ENCODE peak calls at places on chromosomes 16 and 17, in ten cellular contexts. One of them, this sample, is unnamed.
A peak's percentile ranks its signal among the peaks of the same experiment; 100 is the strongest.

GRCh38 chr16:84754353-84754856 is 54.6 kb downstream of the USP10 start:
- DNase-seq in stomach: peak; percentile 67
- DNase-seq in heart left ventricle: no peak
- DNase-seq in cardiac muscle cell: peak; percentile 82
- DNase-seq in right lobe of liver: peak; percentile 73
- DNase-seq in sigmoid colon: peak; percentile 85
- DNase-seq in hepatocyte: peak; percentile 91
- DNase-seq in left ventricle myocardium inferior: no peak
- DNase-seq in fibroblast of lung: peak; percentile 96
- DNase-seq in Peyer's patch: peak; percentile 69
- DNase-seq in this sample: peak; percentile 67

GRCh38 chr17:59038734-59039133 is 67.9 kb downstream of the TRIM37 start:
- DNase-seq in Peyer's patch: no peak
- DNase-seq in right lobe of liver: no peak
- DNase-seq in fibroblast of lung: peak; percentile 36
- DNase-seq in heart left ventricle: no peak
- DNase-seq in sigmoid colon: no peak
- DNase-seq in left ventricle myocardium inferior: no peak
- DNase-seq in stomach: no peak
- DNase-seq in hepatocyte: peak; percentile 33
- DNase-seq in cardiac muscle cell: no peak
- DNase-seq in this sample: peak; percentile 20

GRCh38 chr17:38712593-38712992 is 7.5 kb downstream of the MLLT6 start:
- DNase-seq in fibroblast of lung: no peak
- DNase-seq in sigmoid colon: no peak
- DNase-seq in left ventricle myocardium inferior: no peak
- DNase-seq in Peyer's patch: no peak
- DNase-seq in cardiac muscle cell: no peak
- DNase-seq in heart left ventricle: no peak
- DNase-seq in hepatocyte: no peak
- DNase-seq in stomach: no peak
- DNase-seq in right lobe of liver: no peak
- DNase-seq in this sample: no peak

GRCh38 chr16:11263737-11264136 is 5.4 kb downstream of the TNP2 start:
- DNase-seq in sigmoid colon: no peak
- DNase-seq in heart left ventricle: no peak
- DNase-seq in cardiac muscle cell: no peak
- DNase-seq in stomach: no peak
- DNase-seq in left ventricle myocardium inferior: no peak
- DNase-seq in right lobe of liver: no peak
- DNase-seq in fibroblast of lung: no peak
- DNase-seq in Peyer's patch: no peak
- DNase-seq in hepatocyte: no peak
- DNase-seq in this sample: no peak

GRCh38 chr17:56184650-56185049 is 31.4 kb downstream of the ANKFN1 start:
- DNase-seq in Peyer's patch: no peak
- DNase-seq in right lobe of liver: no peak
- DNase-seq in hepatocyte: no peak
- DNase-seq in heart left ventricle: no peak
- DNase-seq in cardiac muscle cell: no peak
- DNase-seq in stomach: no peak
- DNase-seq in sigmoid colon: no peak
- DNase-seq in left ventricle myocardium inferior: no peak
- DNase-seq in fibroblast of lung: peak; percentile 12
- DNase-seq in this sample: no peak

GRCh38 chr17:79066963-79067362 is 7.7 kb upstream of the ENGASE start:
- DNase-seq in heart left ventricle: no peak
- DNase-seq in stomach: no peak
- DNase-seq in fibroblast of lung: no peak
- DNase-seq in hepatocyte: no peak
- DNase-seq in right lobe of liver: no peak
- DNase-seq in cardiac muscle cell: no peak
- DNase-seq in sigmoid colon: peak; percentile 56
- DNase-seq in Peyer's patch: no peak
- DNase-seq in left ventricle myocardium inferior: no peak
- DNase-seq in this sample: no peak

GRCh38 chr17:42310281-42311156 is 22.2 kb downstream of the STAT5A start:
- DNase-seq in right lobe of liver: no peak
- DNase-seq in Peyer's patch: no peak
- DNase-seq in stomach: no peak
- DNase-seq in hepatocyte: no peak
- DNase-seq in cardiac muscle cell: no peak
- DNase-seq in sigmoid colon: no peak
- DNase-seq in fibroblast of lung: no peak
- DNase-seq in left ventricle myocardium inferior: no peak
- DNase-seq in heart left ventricle: no peak
- DNase-seq in this sample: no peak

GRCh38 chr16:22055881-22056280 is 36.5 kb upstream of the VWA3A start:
- DNase-seq in stomach: no peak
- DNase-seq in fibroblast of lung: no peak
- DNase-seq in cardiac muscle cell: peak; percentile 35
- DNase-seq in right lobe of liver: no peak
- DNase-seq in sigmoid colon: no peak
- DNase-seq in Peyer's patch: no peak
- DNase-seq in hepatocyte: no peak
- DNase-seq in heart left ventricle: no peak
- DNase-seq in left ventricle myocardium inferior: no peak
- DNase-seq in this sample: no peak

GRCh38 chr16:12833939-12834338 is 30.3 kb upstream of the CPPED1 start:
- DNase-seq in hepatocyte: peak; percentile 28
- DNase-seq in stomach: no peak
- DNase-seq in sigmoid colon: no peak
- DNase-seq in fibroblast of lung: no peak
- DNase-seq in cardiac muscle cell: no peak
- DNase-seq in heart left ventricle: no peak
- DNase-seq in left ventricle myocardium inferior: no peak
- DNase-seq in Peyer's patch: no peak
- DNase-seq in right lobe of liver: no peak
- DNase-seq in this sample: no peak

GRCh38 chr17:33284022-33284421 is 9.1 kb downstream of the ASIC2 start:
- DNase-seq in right lobe of liver: no peak
- DNase-seq in stomach: peak; percentile 62
- DNase-seq in fibroblast of lung: peak; percentile 89
- DNase-seq in Peyer's patch: no peak
- DNase-seq in cardiac muscle cell: no peak
- DNase-seq in sigmoid colon: peak; percentile 69
- DNase-seq in heart left ventricle: no peak
- DNase-seq in left ventricle myocardium inferior: no peak
- DNase-seq in hepatocyte: peak; percentile 54
- DNase-seq in this sample: peak; percentile 74

GRCh38 chr17:81277938-81278693 is 17.0 kb downstream of the SLC38A10 start:
- DNase-seq in right lobe of liver: no peak
- DNase-seq in stomach: no peak
- DNase-seq in heart left ventricle: peak; percentile 50
- DNase-seq in sigmoid colon: no peak
- DNase-seq in hepatocyte: no peak
- DNase-seq in left ventricle myocardium inferior: peak; percentile 69
- DNase-seq in Peyer's patch: no peak
- DNase-seq in fibroblast of lung: peak; percentile 72
- DNase-seq in cardiac muscle cell: no peak
- DNase-seq in this sample: peak; percentile 31

GRCh38 chr16:12017583-12017982 is 41.0 kb downstream of the SNX29 start:
- DNase-seq in sigmoid colon: no peak
- DNase-seq in right lobe of liver: no peak
- DNase-seq in left ventricle myocardium inferior: no peak
- DNase-seq in Peyer's patch: no peak
- DNase-seq in fibroblast of lung: peak; percentile 27
- DNase-seq in heart left ventricle: no peak
- DNase-seq in hepatocyte: no peak
- DNase-seq in cardiac muscle cell: no peak
- DNase-seq in stomach: no peak
- DNase-seq in this sample: no peak

GRCh38 chr17:29060475-29060874 is 17.5 kb downstream of the PIPOX start:
- DNase-seq in fibroblast of lung: no peak
- DNase-seq in hepatocyte: no peak
- DNase-seq in left ventricle myocardium inferior: no peak
- DNase-seq in cardiac muscle cell: no peak
- DNase-seq in Peyer's patch: no peak
- DNase-seq in stomach: no peak
- DNase-seq in right lobe of liver: no peak
- DNase-seq in heart left ventricle: no peak
- DNase-seq in sigmoid colon: no peak
- DNase-seq in this sample: no peak

GRCh38 chr17:9760336-9760735 is 31.1 kb downstream of the DHRS7C start:
- DNase-seq in fibroblast of lung: no peak
- DNase-seq in sigmoid colon: no peak
- DNase-seq in left ventricle myocardium inferior: no peak
- DNase-seq in right lobe of liver: no peak
- DNase-seq in stomach: no peak
- DNase-seq in cardiac muscle cell: no peak
- DNase-seq in Peyer's patch: no peak
- DNase-seq in hepatocyte: no peak
- DNase-seq in heart left ventricle: no peak
- DNase-seq in this sample: no peak

GRCh38 chr17:632551-632950 is 82.1 kb downstream of the VPS53 start:
- DNase-seq in stomach: no peak
- DNase-seq in cardiac muscle cell: no peak
- DNase-seq in left ventricle myocardium inferior: no peak
- DNase-seq in right lobe of liver: no peak
- DNase-seq in sigmoid colon: no peak
- DNase-seq in fibroblast of lung: no peak
- DNase-seq in hepatocyte: no peak
- DNase-seq in heart left ventricle: no peak
- DNase-seq in Peyer's patch: no peak
- DNase-seq in this sample: no peak

GRCh38 chr17:35074711-35075707 is 11.5 kb upstream of the RFFL start:
- DNase-seq in stomach: no peak
- DNase-seq in right lobe of liver: no peak
- DNase-seq in Peyer's patch: no peak
- DNase-seq in left ventricle myocardium inferior: no peak
- DNase-seq in sigmoid colon: no peak
- DNase-seq in fibroblast of lung: no peak
- DNase-seq in cardiac muscle cell: no peak
- DNase-seq in hepatocyte: no peak
- DNase-seq in heart left ventricle: no peak
- DNase-seq in this sample: no peak

GRCh38 chr17:33560165-33560564 is 267.1 kb upstream of the ASIC2 start:
- DNase-seq in hepatocyte: no peak
- DNase-seq in stomach: no peak
- DNase-seq in right lobe of liver: no peak
- DNase-seq in fibroblast of lung: no peak
- DNase-seq in Peyer's patch: no peak
- DNase-seq in left ventricle myocardium inferior: no peak
- DNase-seq in heart left ventricle: no peak
- DNase-seq in sigmoid colon: no peak
- DNase-seq in cardiac muscle cell: no peak
- DNase-seq in this sample: no peak

GRCh38 chr17:42009170-42009569 is 8.1 kb downstream of the DNAJC7 start:
- DNase-seq in cardiac muscle cell: no peak
- DNase-seq in left ventricle myocardium inferior: no peak
- DNase-seq in right lobe of liver: no peak
- DNase-seq in sigmoid colon: no peak
- DNase-seq in stomach: no peak
- DNase-seq in Peyer's patch: no peak
- DNase-seq in fibroblast of lung: no peak
- DNase-seq in heart left ventricle: no peak
- DNase-seq in hepatocyte: no peak
- DNase-seq in this sample: no peak

GRCh38 chr16:70476272-70477020 is 22.1 kb downstream of the FCSK start:
- DNase-seq in cardiac muscle cell: no peak
- DNase-seq in hepatocyte: no peak
- DNase-seq in fibroblast of lung: peak; percentile 81
- DNase-seq in left ventricle myocardium inferior: no peak
- DNase-seq in Peyer's patch: no peak
- DNase-seq in sigmoid colon: no peak
- DNase-seq in heart left ventricle: no peak
- DNase-seq in stomach: peak; percentile 31
- DNase-seq in right lobe of liver: no peak
- DNase-seq in this sample: no peak

GRCh38 chr16:63466-63865 is 9.0 kb downstream of the RHBDF1 start:
- DNase-seq in cardiac muscle cell: no peak
- DNase-seq in fibroblast of lung: no peak
- DNase-seq in right lobe of liver: no peak
- DNase-seq in sigmoid colon: no peak
- DNase-seq in hepatocyte: no peak
- DNase-seq in stomach: no peak
- DNase-seq in heart left ventricle: no peak
- DNase-seq in left ventricle myocardium inferior: no peak
- DNase-seq in Peyer's patch: no peak
- DNase-seq in this sample: peak; percentile 68
- H3K36me3 ChIP-seq in cardiac muscle cell: peaks cover 7% of the 10 kb centered on the region
- H3K36me3 ChIP-seq in fibroblast of lung: peaks cover 46% of the 10 kb centered on the region
- H3K36me3 ChIP-seq in right lobe of liver: no peaks in the 10 kb centered on the region
- H3K36me3 ChIP-seq in sigmoid colon: peaks cover 42% of the 10 kb centered on the region
- H3K36me3 ChIP-seq in hepatocyte: no peaks in the 10 kb centered on the region
- H3K36me3 ChIP-seq in stomach: peaks cover 53% of the 10 kb centered on the region
- H3K36me3 ChIP-seq in heart left ventricle: peaks cover 66% of the 10 kb centered on the region
- H3K36me3 ChIP-seq in left ventricle myocardium inferior: peaks cover 64% of the 10 kb centered on the region
- H3K36me3 ChIP-seq in Peyer's patch: no peaks in the 10 kb centered on the region
- H3K36me3 ChIP-seq in this sample: peaks cover 3% of the 10 kb centered on the region

GRCh38 chr16:86572616-86573015 is 5.7 kb upstream of the FOXL1 start:
- DNase-seq in left ventricle myocardium inferior: no peak
- DNase-seq in stomach: no peak
- DNase-seq in hepatocyte: no peak
- DNase-seq in Peyer's patch: no peak
- DNase-seq in cardiac muscle cell: no peak
- DNase-seq in right lobe of liver: no peak
- DNase-seq in heart left ventricle: no peak
- DNase-seq in sigmoid colon: no peak
- DNase-seq in fibroblast of lung: no peak
- DNase-seq in this sample: no peak
- H3K4me3 ChIP-seq in left ventricle myocardium inferior: peak overlapping the region; percentile 69
- H3K4me3 ChIP-seq in stomach: no peak overlapping the region
- H3K4me3 ChIP-seq in hepatocyte: no peak overlapping the region
- H3K4me3 ChIP-seq in Peyer's patch: no peak overlapping the region
- H3K4me3 ChIP-seq in cardiac muscle cell: no peak overlapping the region
- H3K4me3 ChIP-seq in right lobe of liver: no peak overlapping the region
- H3K4me3 ChIP-seq in heart left ventricle: no peak overlapping the region
- H3K4me3 ChIP-seq in sigmoid colon: no peak overlapping the region
- H3K4me3 ChIP-seq in fibroblast of lung: no peak overlapping the region
- H3K4me3 ChIP-seq in this sample: no peak overlapping the region

GRCh38 chr17:68972119-68972704 is 17.0 kb upstream of the ABCA8 start:
- DNase-seq in stomach: no peak
- DNase-seq in heart left ventricle: no peak
- DNase-seq in cardiac muscle cell: peak; percentile 50
- DNase-seq in sigmoid colon: no peak
- DNase-seq in fibroblast of lung: peak; percentile 61
- DNase-seq in hepatocyte: peak; percentile 47
- DNase-seq in right lobe of liver: no peak
- DNase-seq in left ventricle myocardium inferior: no peak
- DNase-seq in Peyer's patch: no peak
- DNase-seq in this sample: no peak
- TF ChIP-seq CTCF in stomach: no peak
- TF ChIP-seq CTCF in heart left ventricle: peak; percentile 44
- TF ChIP-seq CTCF in cardiac muscle cell: peak; percentile 64
- TF ChIP-seq CTCF in sigmoid colon: no peak
- TF ChIP-seq CTCF in fibroblast of lung: peak; percentile 72
- TF ChIP-seq CTCF in hepatocyte: peak; percentile 70
- TF ChIP-seq CTCF in right lobe of liver: peak; percentile 82
- TF ChIP-seq CTCF in left ventricle myocardium inferior: peak; percentile 73
- TF ChIP-seq CTCF in Peyer's patch: peak; percentile 46
- TF ChIP-seq CTCF in this sample: peak; percentile 28

DNA sequence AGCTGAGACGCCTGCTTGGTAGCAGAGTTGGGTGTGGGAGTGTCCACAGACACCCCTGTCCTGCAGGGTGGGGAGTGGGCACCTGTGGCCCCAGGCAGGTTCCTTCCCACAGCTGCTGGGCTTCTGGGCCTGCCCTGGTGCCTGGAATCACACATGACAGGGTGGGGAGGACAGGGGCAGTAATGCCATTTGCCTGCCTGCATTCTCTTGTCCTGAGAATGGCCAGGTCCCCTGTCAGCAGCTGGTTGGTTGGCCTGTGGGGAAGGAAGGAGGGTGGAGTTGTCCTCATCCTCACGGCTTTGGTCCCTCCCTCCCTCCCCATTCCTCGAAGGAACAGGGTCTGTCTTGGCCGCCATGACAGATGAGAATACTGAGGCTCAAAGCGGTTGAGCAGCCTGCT is 5.2 kb downstream of the PRSS53 start:
- DNase-seq in hepatocyte: no peak
- DNase-seq in left ventricle myocardium inferior: no peak
- DNase-seq in Peyer's patch: no peak
- DNase-seq in heart left ventricle: no peak
- DNase-seq in cardiac muscle cell: no peak
- DNase-seq in right lobe of liver: no peak
- DNase-seq in fibroblast of lung: no peak
- DNase-seq in stomach: no peak
- DNase-seq in sigmoid colon: no peak
- DNase-seq in this sample: no peak
- H3K36me3 ChIP-seq in hepatocyte: no peaks in the 10 kb centered on the region
- H3K36me3 ChIP-seq in left ventricle myocardium inferior: peaks cover 81% of the 10 kb centered on the region
- H3K36me3 ChIP-seq in Peyer's patch: no peaks in the 10 kb centered on the region
- H3K36me3 ChIP-seq in heart left ventricle: peaks cover 82% of the 10 kb centered on the region
- H3K36me3 ChIP-seq in cardiac muscle cell: peaks cover 13% of the 10 kb centered on the region
- H3K36me3 ChIP-seq in right lobe of liver: peaks cover 3% of the 10 kb centered on the region
- H3K36me3 ChIP-seq in fibroblast of lung: peaks cover 30% of the 10 kb centered on the region
- H3K36me3 ChIP-seq in stomach: peaks cover 32% of the 10 kb centered on the region
- H3K36me3 ChIP-seq in sigmoid colon: peaks cover 34% of the 10 kb centered on the region
- H3K36me3 ChIP-seq in this sample: peaks cover 24% of the 10 kb centered on the region